ENCODE peak calls at places on chromosomes 5 and 9, in five cellular contexts. M, Q, D, H and F are unnamed samples. For H3K4me1 and H3K36me3, the result is how much of the 10 kb centered on the place peaks cover.

GRCh38 chr5:142856269-142856668 is 86.1 kb downstream of the ARHGAP26 start:
- DNase-seq in M (no peak), Q (no peak), D (no peak), H (no peak), F (no peak)

GRCh38 chr5:50697739-50698138 is 31.3 kb downstream of the PARP8 start:
- DNase-seq in M (no peak), Q (no peak), D (no peak), H (no peak), F (no peak)

GRCh38 chr5:107558951-107559350 is 111.8 kb downstream of the EFNA5 start:
- DNase-seq in M (no peak), Q (no peak), D (no peak), H (no peak), F (no peak)

GRCh38 chr9:136249881-136250559 is 4.4 kb upstream of the QSOX2 start:
- DNase-seq in M (no peak), Q (no peak), D (no peak), H (no peak), F (no peak)

GRCh38 chr5:83752700-83753099 is 32.0 kb upstream of the HAPLN1 start:
- DNase-seq in M (no peak), Q (no peak), D (no peak), H (no peak), F (no peak)

GRCh38 chr5:150774145-150774544 is 4.4 kb upstream of the SMIM3 start:
- DNase-seq in M (peak), Q (no peak), D (no peak), H (no peak), F (no peak)

GRCh38 chr9:36450110-36450732 is 50.2 kb upstream of the RNF38 start:
- DNase-seq in M (peak), Q (no peak), D (peak), H (no peak), F (no peak)

GRCh38 chr5:131818001-131818724 is 21.3 kb upstream of the FNIP1 start:
- DNase-seq in M (no peak), Q (no peak), D (no peak), H (no peak), F (no peak)

GRCh38 chr5:180370861-180371641 is 17.9 kb upstream of the GFPT2 start:
- DNase-seq in M (no peak), Q (no peak), D (no peak), H (no peak), F (no peak)

DNA sequence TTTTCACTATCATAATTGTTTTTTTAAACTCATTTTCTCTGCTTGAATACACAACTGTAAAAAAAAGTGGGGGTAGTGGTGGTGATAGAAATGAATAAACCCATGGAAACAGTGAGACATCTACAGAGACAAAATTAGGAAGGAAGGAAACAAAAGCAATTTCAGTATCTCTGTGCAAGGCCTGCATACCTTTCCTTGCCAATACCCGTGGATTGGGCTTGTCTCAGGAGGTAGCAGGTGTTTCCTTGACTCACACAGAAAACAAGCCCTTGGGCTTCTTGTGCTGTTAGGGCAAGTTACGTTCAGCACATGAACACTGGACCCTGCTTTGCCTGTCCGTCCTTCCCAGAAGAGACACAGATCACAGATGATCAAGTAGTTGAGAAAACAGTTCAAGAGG is 372.2 kb downstream of the ZSWIM6 start:
- DNase-seq in M (no peak), Q (no peak), D (no peak), H (no peak), F (no peak)
- H3K4me1 ChIP-seq in M (under half), Q (under half), D (under half), H (under half), F (under half)

GRCh38 chr5:55418994-55419991 is 111.5 kb downstream of the MTREX start:
- DNase-seq in M (peak), Q (no peak), D (no peak), H (no peak), F (no peak)

GRCh38 chr5:55411881-55412280 is 104.1 kb downstream of the MTREX start:
- DNase-seq in M (no peak), Q (no peak), D (no peak), H (no peak), F (no peak)

GRCh38 chr5:55416306-55416705 is 108.5 kb downstream of the MTREX start:
- DNase-seq in M (no peak), Q (no peak), D (no peak), H (no peak), F (no peak)

GRCh38 chr5:55413644-55414043 is 105.9 kb downstream of the MTREX start:
- DNase-seq in M (no peak), Q (no peak), D (no peak), H (no peak), F (no peak)

DNA sequence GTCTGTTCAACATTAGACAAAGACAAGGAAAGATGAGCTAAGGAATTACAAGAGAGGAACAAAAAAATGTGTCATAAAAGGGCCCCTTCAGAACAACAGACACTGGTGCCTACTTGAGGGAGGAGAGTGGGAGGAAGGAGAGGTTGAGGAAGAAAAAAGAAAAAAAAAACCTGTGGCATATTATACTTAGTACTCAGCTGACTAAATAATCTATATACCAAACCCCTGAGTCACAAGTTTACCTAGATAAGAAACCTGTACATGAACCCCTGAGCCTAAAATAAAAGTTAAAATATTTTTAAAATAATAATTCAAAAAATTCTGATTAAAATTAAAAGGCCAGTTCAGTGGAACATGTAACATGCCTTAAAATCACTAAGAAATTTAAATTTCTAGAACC is 107.3 kb downstream of the MTREX start:
- DNase-seq in M (no peak), Q (no peak), D (no peak), H (no peak), F (no peak)
- H3K36me3 ChIP-seq in M (under half), Q (under half), D (under half), H (half or more), F (under half)

GRCh38 chr9:133144142-133144886 is 19.4 kb downstream of the GBGT1 start:
- DNase-seq in M (peak), Q (peak), D (peak), H (peak), F (peak)
- H3K4me1 ChIP-seq in M (under half), Q (under half), D (under half), H (half or more), F (half or more)

DNA sequence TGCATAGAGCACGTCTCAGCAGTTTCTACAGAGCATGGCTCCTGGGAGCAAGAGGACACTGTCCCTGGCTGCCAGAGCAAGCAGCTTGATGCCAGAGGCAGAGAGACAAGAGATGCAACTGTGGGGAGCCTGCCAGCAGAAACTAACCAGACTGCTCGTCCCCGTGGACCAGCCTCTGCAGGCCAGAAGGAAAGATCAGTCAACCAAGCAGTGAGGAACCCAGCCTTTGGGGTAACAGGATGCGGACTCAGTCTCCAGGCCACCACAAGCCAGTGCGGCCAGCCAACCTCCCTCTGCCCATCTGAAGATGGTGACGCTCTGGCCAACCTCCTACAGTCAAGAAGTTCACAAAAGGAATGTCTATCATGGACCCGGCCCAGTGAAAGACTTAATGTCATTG is 3.7 kb downstream of the SURF4 start:
- DNase-seq in M (no peak), Q (no peak), D (no peak), H (no peak), F (no peak)
- H3K36me3 ChIP-seq in M (under half), Q (half or more), D (under half), H (under half), F (under half)

DNA sequence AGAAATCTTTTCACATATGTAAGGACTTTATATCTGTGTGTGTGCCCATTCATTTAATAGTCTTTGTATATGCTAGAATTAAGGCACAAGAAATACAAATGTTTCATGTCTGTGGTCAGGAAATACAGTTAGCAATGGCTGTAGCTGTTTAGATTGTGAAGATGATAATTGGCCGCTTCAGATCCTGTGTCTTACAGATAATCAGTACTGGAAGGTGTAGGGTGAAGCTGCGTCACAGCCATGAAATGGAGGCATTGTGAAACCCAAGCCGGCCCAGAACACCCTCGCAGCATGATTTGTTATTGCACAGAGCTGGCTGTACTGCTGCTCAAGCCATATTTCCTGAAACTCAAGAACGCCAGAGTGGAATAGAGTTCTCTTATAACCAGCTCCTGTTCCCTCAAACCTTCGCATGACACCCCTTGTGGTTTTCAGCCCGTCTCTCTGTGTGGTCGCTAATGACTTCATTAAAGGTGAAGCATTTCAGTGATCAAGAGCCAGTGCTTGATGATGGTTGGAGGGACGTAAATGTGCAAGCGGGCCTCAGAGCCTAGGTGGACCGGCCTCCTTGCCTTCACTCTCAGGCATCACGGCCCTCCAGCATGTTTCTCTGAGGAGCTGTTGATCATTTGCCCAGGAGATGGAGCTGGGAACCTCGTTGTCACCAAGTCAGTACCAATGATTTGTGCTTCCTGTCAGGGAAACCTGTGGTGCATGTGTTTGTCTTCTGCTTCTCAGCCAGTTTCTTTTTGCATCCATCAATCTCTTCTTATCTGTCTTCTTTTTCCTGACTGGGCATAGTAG is 80.1 kb downstream of the F2RL2 start:
- DNase-seq in M (peak), Q (no peak), D (peak), H (peak), F (peak)
- H3K4me1 ChIP-seq in M (under half), Q (under half), D (under half), H (half or more), F (half or more)

GRCh38 chr9:133703571-133704399 is 34.4 kb downstream of the SARDH start:
- DNase-seq in M (no peak), Q (no peak), D (no peak), H (no peak), F (no peak)
- H3K36me3 ChIP-seq in M (under half), Q (under half), D (under half), H (under half), F (under half)